ENCODE peak calls at places on chromosomes 6 and 20, in eight cellular contexts. P is endothelial cell of umbilical vein, M is transverse colon, A is uterus, Y is lower leg skin, W is A549, U is adrenal gland, L is breast epithelium. T is an unnamed sample.

GRCh38 chr6:9878535-9878934 is 536.3 kb downstream of the TFAP2A start:
- DNase-seq in P (no peak), M (no peak), A (no peak), Y (no peak), W (no peak), U (no peak), L (no peak), T (no peak)

GRCh38 chr6:35026434-35027222 is 114.5 kb downstream of the TCP11 start:
- DNase-seq in P (peak), M (peak), A (no peak), Y (no peak), W (no peak), U (no peak), L (no peak), T (no peak)

GRCh38 chr20:35909176-35909575 is 45.1 kb downstream of the SCAND1 start:
- DNase-seq in P (no peak), M (no peak), A (no peak), Y (no peak), W (no peak), U (no peak), L (no peak), T (no peak)

GRCh38 chr6:20217900-20218299 is 5.6 kb upstream of the MBOAT1 start:
- DNase-seq in P (no peak), M (no peak), A (no peak), Y (no peak), W (no peak), U (no peak), L (no peak), T (peak)

GRCh38 chr6:143135797-143136561 is 75.3 kb downstream of the AIG1 start:
- DNase-seq in P (peak), M (no peak), A (no peak), Y (no peak), W (no peak), U (no peak), L (no peak), T (no peak)

GRCh38 chr6:4078830-4079471 is at the start of gene FAM217A:
- DNase-seq in P (no peak), M (no peak), A (no peak), Y (no peak), W (no peak), U (no peak), L (no peak), T (no peak)

GRCh38 chr6:2871922-2872321 is 30.3 kb upstream of the SERPINB1 start:
- DNase-seq in P (no peak), M (no peak), A (no peak), Y (no peak), W (no peak), U (no peak), L (no peak), T (no peak)

GRCh38 chr6:91438570-91438969 is 851.7 kb upstream of the MAP3K7 start:
- DNase-seq in P (peak), M (no peak), A (no peak), Y (no peak), W (no peak), U (no peak), L (no peak), T (no peak)

GRCh38 chr6:35365599-35366596 is 23.5 kb downstream of the PPARD start:
- DNase-seq in P (no peak), M (no peak), A (no peak), Y (no peak), W (no peak), U (no peak), L (no peak), T (no peak)

GRCh38 chr6:129607581-129608186 is 102.3 kb downstream of the ARHGAP18 start:
- DNase-seq in P (no peak), M (no peak), A (no peak), Y (no peak), W (no peak), U (no peak), L (no peak), T (no peak)

GRCh38 chr20:47205577-47206123 is 150.8 kb downstream of the ZMYND8 start:
- DNase-seq in P (peak), M (peak), A (no peak), Y (no peak), W (peak), U (no peak), L (no peak), T (peak)

GRCh38 chr20:5402903-5403531 is 86.3 kb upstream of the PROKR2 start:
- DNase-seq in P (peak), M (peak), A (no peak), Y (no peak), W (peak), U (no peak), L (no peak), T (no peak)

GRCh38 chr20:43975096-43975768 is 60.6 kb downstream of the TOX2 start:
- DNase-seq in P (no peak), M (no peak), A (no peak), Y (no peak), W (peak), U (no peak), L (no peak), T (no peak)

GRCh38 chr6:170237999-170238740 is 52.7 kb downstream of the DLL1 start:
- DNase-seq in P (no peak), M (no peak), A (peak), Y (peak), W (no peak), U (peak), L (no peak), T (peak)

GRCh38 chr6:27889628-27890315 is 22.4 kb downstream of the OR2B2 start:
- DNase-seq in P (no peak), M (no peak), A (no peak), Y (peak), W (no peak), U (no peak), L (no peak), T (no peak)
- H3K4me3 ChIP-seq in P (no peak), M (peak), A (no peak), Y (no peak), W (peak), U (peak), L (peak), T (peak)

GRCh38 chr20:21184810-21185209 is 58.9 kb downstream of the KIZ start:
- DNase-seq in P (no peak), M (no peak), A (peak), Y (no peak), W (no peak), U (no peak), L (no peak), T (no peak)

GRCh38 chr20:21185849-21186248 is 60.0 kb downstream of the KIZ start:
- DNase-seq in P (no peak), M (no peak), A (no peak), Y (no peak), W (no peak), U (no peak), L (no peak), T (no peak)

GRCh38 chr20:21190866-21191265 is 65.0 kb downstream of the KIZ start:
- DNase-seq in P (no peak), M (no peak), A (no peak), Y (no peak), W (no peak), U (no peak), L (no peak), T (no peak)

GRCh38 chr20:21191839-21192238 is 66.0 kb downstream of the KIZ start:
- DNase-seq in P (no peak), M (no peak), A (no peak), Y (no peak), W (no peak), U (no peak), L (no peak), T (no peak)

DNA sequence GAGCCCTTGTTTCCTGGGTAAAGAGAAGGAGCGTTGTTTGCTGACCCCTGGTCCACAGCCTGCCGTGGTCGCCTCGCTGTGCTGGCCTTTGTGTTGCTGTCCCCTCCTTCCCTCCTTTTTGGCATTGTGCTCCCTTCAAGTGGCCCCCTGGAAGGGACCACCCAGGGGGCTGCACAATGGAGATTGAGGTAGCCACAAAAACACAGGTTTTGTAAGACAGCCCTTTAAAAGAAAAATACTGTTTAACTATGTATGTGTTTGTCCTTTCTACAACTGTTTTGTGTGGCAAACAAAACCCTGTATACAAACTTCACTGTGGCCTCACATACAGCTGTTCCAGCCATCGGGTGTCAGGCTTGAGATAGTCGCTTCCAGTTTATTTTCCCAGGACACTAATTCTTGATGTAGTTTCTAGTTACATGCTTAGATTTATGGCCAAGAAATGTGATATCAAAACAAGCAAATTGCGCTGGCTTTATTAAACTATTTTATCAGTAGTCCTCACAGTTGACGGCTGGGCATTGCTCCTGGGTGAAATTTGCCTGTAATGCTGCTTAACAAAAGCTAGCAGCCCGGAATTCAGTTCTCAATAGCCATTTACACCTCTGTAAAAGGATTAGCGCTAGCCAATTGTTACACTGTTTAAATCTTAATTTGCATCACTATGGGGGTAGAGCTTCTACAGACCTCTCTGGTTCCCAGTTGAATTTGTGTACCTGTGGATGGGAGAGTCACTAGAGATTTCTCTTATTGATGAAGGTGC is 64.1 kb downstream of the KIZ start:
- DNase-seq in P (no peak), M (no peak), A (no peak), Y (no peak), W (no peak), U (no peak), L (no peak), T (no peak)
- TF ChIP-seq POLR2A in P (no peak), M (no peak), A (no peak), Y (no peak), W (no peak), U (no peak), L (no peak), T (no peak)

GRCh38 chr6:53338304-53338703 is 10.4 kb downstream of the ELOVL5 start:
- DNase-seq in P (no peak), M (no peak), A (no peak), Y (no peak), W (no peak), U (no peak), L (no peak), T (no peak)
- H3K4me3 ChIP-seq in P (no peak), M (no peak), A (no peak), Y (no peak), W (no peak), U (no peak), L (no peak), T (no peak)

GRCh38 chr20:38446441-38447209 is 11.5 kb upstream of the SNHG17 start:
- DNase-seq in P (peak), M (peak), A (peak), Y (peak), W (peak), U (peak), L (peak), T (peak)

GRCh38 chr20:38449046-38449445 is 13.9 kb upstream of the SNHG17 start:
- DNase-seq in P (no peak), M (no peak), A (no peak), Y (no peak), W (no peak), U (no peak), L (no peak), T (no peak)

GRCh38 chr20:38447251-38447661 is 12.1 kb upstream of the SNHG17 start:
- DNase-seq in P (no peak), M (peak), A (no peak), Y (no peak), W (no peak), U (no peak), L (no peak), T (no peak)

GRCh38 chr20:38445901-38446425 is 10.8 kb upstream of the SNHG17 start:
- DNase-seq in P (no peak), M (no peak), A (no peak), Y (no peak), W (no peak), U (no peak), L (no peak), T (no peak)

GRCh38 chr20:38447931-38448675 is 13.0 kb upstream of the SNHG17 start:
- DNase-seq in P (no peak), M (no peak), A (no peak), Y (no peak), W (no peak), U (no peak), L (no peak), T (no peak)
- TF ChIP-seq POLR2A in P (no peak), M (no peak), A (no peak), Y (no peak), W (no peak), U (no peak), L (no peak), T (no peak)

DNA sequence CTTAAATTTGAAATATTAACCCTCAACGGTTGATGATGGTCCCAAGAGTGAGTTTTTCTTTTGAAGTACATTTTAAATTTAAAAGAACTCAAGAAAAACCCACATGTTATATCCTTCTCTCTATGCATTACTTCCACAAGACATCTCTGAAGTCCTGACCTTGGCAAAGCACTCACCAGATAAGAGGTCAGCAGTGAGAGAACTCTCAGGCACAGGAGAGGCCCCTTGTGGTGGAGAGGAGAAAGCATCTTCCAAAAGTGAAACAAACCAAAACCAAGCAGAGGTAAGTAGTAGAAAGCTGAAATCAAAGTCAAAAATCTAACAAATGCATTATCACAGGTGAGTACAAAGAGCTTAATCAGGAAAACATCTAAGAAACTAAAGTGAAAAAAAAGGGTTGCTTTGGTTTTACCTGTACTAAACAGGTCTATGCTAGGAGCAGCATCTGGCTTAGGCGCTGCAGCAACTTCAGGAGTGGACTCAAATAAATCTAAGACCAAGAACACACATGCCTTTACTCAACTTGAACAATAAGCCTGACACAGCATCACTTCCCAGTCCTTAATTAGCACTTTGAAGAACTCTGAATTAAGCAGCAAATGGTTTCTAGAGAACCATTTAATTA is 80.5 kb downstream of the PRSS35 start:
- DNase-seq in P (peak), M (no peak), A (no peak), Y (no peak), W (peak), U (peak), L (no peak), T (no peak)
- H3K4me3 ChIP-seq in P (no peak), M (no peak), A (no peak), Y (no peak), W (no peak), U (no peak), L (no peak), T (no peak)

GRCh38 chr6:225907-226306 is 66.4 kb upstream of the DUSP22 start:
- DNase-seq in P (no peak), M (no peak), A (no peak), Y (no peak), W (no peak), U (no peak), L (no peak), T (no peak)

GRCh38 chr6:227812-228338 is 64.4 kb upstream of the DUSP22 start:
- DNase-seq in P (no peak), M (no peak), A (no peak), Y (no peak), W (no peak), U (no peak), L (no peak), T (no peak)

GRCh38 chr6:228881-229651 is 63.2 kb upstream of the DUSP22 start:
- DNase-seq in P (no peak), M (peak), A (no peak), Y (no peak), W (no peak), U (no peak), L (no peak), T (no peak)

GRCh38 chr6:226516-227073 is 65.7 kb upstream of the DUSP22 start:
- DNase-seq in P (no peak), M (no peak), A (no peak), Y (no peak), W (no peak), U (no peak), L (no peak), T (no peak)

GRCh38 chr6:227074-227782 is 65.1 kb upstream of the DUSP22 start:
- DNase-seq in P (no peak), M (peak), A (no peak), Y (no peak), W (no peak), U (no peak), L (no peak), T (no peak)
- TF ChIP-seq POLR2A in P (no peak), M (no peak), A (no peak), Y (no peak), W (no peak), U (no peak), L (no peak), T (no peak)

DNA sequence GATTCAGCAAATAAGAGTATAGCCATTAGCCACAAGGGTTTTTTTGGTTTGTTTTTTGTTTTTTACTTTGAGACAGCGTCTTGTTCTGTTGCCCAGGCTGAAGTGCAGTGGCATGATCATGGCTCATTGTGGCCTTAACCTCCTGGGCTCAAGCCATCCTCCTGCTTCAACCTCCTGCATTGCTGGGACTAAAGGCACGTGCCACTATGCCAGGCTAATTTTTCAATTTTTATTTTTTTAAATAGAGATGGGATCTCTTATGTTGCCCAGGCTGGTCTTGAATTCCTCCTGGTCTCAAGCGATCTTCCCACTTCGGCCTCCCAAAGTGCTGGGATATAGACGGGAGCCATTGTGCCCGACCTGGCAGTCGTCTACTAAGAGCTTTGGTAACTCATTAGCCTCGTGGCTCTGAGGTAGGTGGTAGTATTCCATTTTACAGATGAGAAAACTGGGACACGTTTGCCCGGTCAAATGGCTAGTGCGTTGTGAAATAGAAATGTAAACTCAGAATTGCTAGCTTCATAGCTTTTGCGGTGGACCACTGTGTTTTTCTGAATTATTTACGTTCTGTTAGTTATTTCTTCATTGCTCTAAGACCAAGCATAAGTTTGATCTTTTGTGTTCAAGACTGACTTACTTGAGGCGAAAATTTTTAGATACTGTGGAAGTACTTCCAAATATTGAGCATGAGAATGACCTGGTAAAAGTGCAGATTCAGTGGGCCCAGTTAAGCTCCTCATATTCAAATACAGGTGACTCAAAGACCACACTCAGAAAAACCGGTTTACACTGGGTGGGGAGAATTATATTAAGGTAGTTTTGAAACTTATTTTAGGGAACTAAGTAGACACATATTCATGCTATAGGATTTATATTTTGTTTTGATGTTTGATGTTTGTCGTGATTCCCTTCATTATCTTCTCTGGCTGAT is 2.1 kb downstream of the PANK2 start:
- DNase-seq in P (no peak), M (no peak), A (no peak), Y (no peak), W (no peak), U (no peak), L (no peak), T (no peak)
- H3K4me3 ChIP-seq in P (peak), M (no peak), A (no peak), Y (no peak), W (peak), U (peak), L (peak), T (peak)

DNA sequence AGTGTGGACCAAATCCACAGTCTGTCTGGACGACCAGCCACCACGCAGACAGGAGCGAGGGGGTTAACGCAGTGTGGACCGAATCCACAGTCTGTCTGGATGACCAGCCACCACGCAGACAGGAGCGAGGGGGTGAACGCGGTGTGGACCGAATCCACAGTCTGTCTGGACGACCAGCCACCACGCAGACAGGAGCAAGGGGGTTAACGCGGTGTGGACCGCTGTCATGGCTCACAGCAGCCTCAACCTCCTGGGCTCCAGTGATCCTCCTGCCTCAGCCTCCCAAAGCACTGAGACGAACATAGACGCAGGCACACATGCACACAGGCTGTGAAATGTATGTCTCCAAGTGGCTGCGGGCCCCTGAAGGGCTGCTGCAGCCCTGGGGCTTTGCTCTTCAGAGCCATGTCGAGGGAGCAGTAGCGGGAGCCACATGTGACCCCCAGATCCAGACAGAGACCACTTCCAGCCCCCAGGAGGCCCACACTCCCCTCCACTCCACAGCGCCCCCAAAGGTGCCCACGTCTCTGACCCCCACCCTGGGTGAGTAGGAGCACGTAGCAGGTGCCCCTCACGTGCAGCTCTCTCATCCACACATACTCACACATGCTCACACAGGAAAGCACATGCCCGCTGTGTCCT is 98.1 kb downstream of the YTHDF1 start:
- DNase-seq in P (no peak), M (no peak), A (no peak), Y (no peak), W (no peak), U (no peak), L (peak), T (no peak)
- TF ChIP-seq POLR2A in P (no peak), M (no peak), A (no peak), Y (no peak), W (no peak), U (no peak), L (no peak), T (no peak)

T was measured in heart left ventricle.